ENCODE peak calls at places on chromosomes 7 and 10, in nine cellular contexts. T, O, U, X, L, K, S, Y and R are unnamed samples.

GRCh38 chr7:87312215-87312865 is 33.1 kb upstream of the CROT start:
- DNase-seq in S (no peak), T (peak; percentile 46), K (peak; percentile 85), Y (peak; percentile 48), X (peak; percentile 53), L (peak; percentile 58), O (peak; percentile 33), U (peak; percentile 89), R (peak; percentile 72)

GRCh38 chr7:16528520-16528919 is 1.9 kb downstream of the LRRC72 start:
- DNase-seq in L (no peak), U (no peak), X (peak; percentile 2), Y (no peak), K (peak; percentile 14), S (no peak), O (no peak), T (peak; percentile 23), R (no peak)

GRCh38 chr10:78332013-78332412 is 298.4 kb downstream of the RPS24 start:
- DNase-seq in O (no peak), Y (no peak), X (no peak), S (no peak), U (no peak), K (no peak), L (no peak), T (no peak), R (peak; percentile 14)

GRCh38 chr10:79344502-79345195 is 2.6 kb upstream of the PPIF start:
- DNase-seq in Y (no peak), T (no peak), O (no peak), K (no peak), S (no peak), L (no peak), X (no peak), U (no peak), R (no peak)

GRCh38 chr10:42939237-42939636 is 137.6 kb upstream of the RET start:
- DNase-seq in X (no peak), T (no peak), O (no peak), Y (no peak), L (no peak), U (no peak), K (no peak), S (no peak), R (peak; percentile 21)

GRCh38 chr10:15857001-15857608 is 3.2 kb downstream of the MINDY3 start:
- DNase-seq in K (no peak), X (peak; percentile 13), O (no peak), U (no peak), Y (no peak), S (no peak), L (no peak), T (no peak), R (no peak)

GRCh38 chr10:124425227-124425962 is 6.7 kb upstream of the OAT start:
- DNase-seq in K (no peak), Y (no peak), U (no peak), L (no peak), X (no peak), O (no peak), S (no peak), T (no peak), R (no peak)

GRCh38 chr7:3336042-3336665 is 35.1 kb downstream of the SDK1 start:
- DNase-seq in Y (no peak), T (no peak), L (no peak), U (no peak), X (no peak), S (no peak), K (no peak), O (no peak), R (no peak)

GRCh38 chr10:97601268-97602215 is 12.0 kb downstream of the C10orf62 start:
- DNase-seq in Y (no peak), O (peak; percentile 46), T (no peak), X (no peak), U (no peak), S (peak; percentile 62), L (no peak), K (no peak), R (no peak)

GRCh38 chr10:71216363-71216695 is 4.0 kb downstream of the UNC5B start:
- DNase-seq in X (no peak), T (no peak), K (no peak), S (no peak), O (no peak), U (no peak), L (no peak), Y (no peak), R (peak; percentile 26)

GRCh38 chr7:48438196-48438595 is 266.9 kb downstream of the ABCA13 start:
- DNase-seq in S (no peak), L (no peak), X (no peak), K (peak; percentile 5), T (no peak), O (no peak), Y (no peak), U (no peak), R (no peak)

GRCh38 chr10:18104223-18104872 is 35.9 kb upstream of the CACNB2 start:
- DNase-seq in U (peak; percentile 78), T (peak; percentile 47), Y (no peak), S (peak; percentile 24), K (peak; percentile 65), O (no peak), X (peak; percentile 40), L (peak; percentile 29), R (peak; percentile 80)

GRCh38 chr10:15427836-15428414 is 56.8 kb upstream of the FAM171A1 start:
- DNase-seq in U (peak; percentile 83), Y (no peak), S (no peak), O (no peak), K (peak; percentile 80), X (peak; percentile 55), L (no peak), T (peak; percentile 2), R (no peak)

GRCh38 chr7:19519443-19519977 is 189.3 kb downstream of the POLR1F start:
- DNase-seq in X (peak; percentile 55), S (peak; percentile 20), L (no peak), K (peak; percentile 90), U (no peak), T (peak; percentile 36), Y (no peak), O (no peak), R (no peak)

GRCh38 chr7:45185028-45185863 is 27.7 kb downstream of the RAMP3 start:
- DNase-seq in U (no peak), X (no peak), S (no peak), L (no peak), Y (no peak), K (no peak), T (no peak), O (no peak), R (peak; percentile 40)

GRCh38 chr7:71982847-71983246 is 429.3 kb downstream of the CALN1 start:
- DNase-seq in L (no peak), O (no peak), Y (no peak), S (no peak), X (no peak), U (no peak), K (no peak), T (no peak), R (no peak)

GRCh38 chr7:50821457-50821977 is 38.8 kb upstream of the GRB10 start:
- DNase-seq in K (no peak), U (no peak), L (no peak), X (no peak), S (no peak), O (no peak), T (peak; percentile 79), Y (no peak), R (no peak)

GRCh38 chr7:151342102-151342646 is 562 bp downstream of the NUB1 start:
- DNase-seq in U (peak; percentile 26), L (peak; percentile 51), Y (no peak), K (no peak), T (no peak), S (no peak), X (no peak), O (no peak), R (no peak)

GRCh38 chr7:139651308-139651707 is 126.5 kb downstream of the HIPK2 start:
- DNase-seq in S (no peak), X (peak; percentile 8), O (no peak), K (no peak), T (no peak), Y (no peak), L (no peak), U (no peak), R (no peak)

GRCh38 chr10:123913688-123914268 is 22.2 kb upstream of the CPXM2 start:
- DNase-seq in U (no peak), L (no peak), T (no peak), X (peak; percentile 11), Y (peak; percentile 72), S (no peak), O (no peak), K (no peak), R (peak; percentile 75)

GRCh38 chr7:53350241-53350640 is 314.8 kb downstream of the POM121L12 start:
- DNase-seq in T (no peak), O (no peak), K (no peak), U (peak; percentile 63), L (no peak), Y (peak; percentile 4), X (no peak), S (no peak), R (no peak)

GRCh38 chr7:151632750-151633515 is 113.2 kb upstream of the RHEB start:
- DNase-seq in Y (peak; percentile 70), T (peak; percentile 52), O (no peak), U (peak; percentile 97), S (peak; percentile 57), L (peak; percentile 70), X (peak; percentile 6), K (peak; percentile 71), R (peak; percentile 73)

GRCh38 chr7:22890773-22891172 is 68.1 kb upstream of the TOMM7 start:
- DNase-seq in Y (no peak), U (no peak), T (no peak), S (no peak), L (no peak), K (no peak), X (no peak), O (no peak), R (no peak)

GRCh38 chr7:21886396-21886795 is 59.3 kb downstream of the CDCA7L start:
- DNase-seq in K (no peak), Y (no peak), S (no peak), L (no peak), U (no peak), X (no peak), T (no peak), O (no peak), R (no peak)

GRCh38 chr7:152735443-152736004 is 24.0 kb upstream of the ACTR3B start:
- DNase-seq in L (no peak), O (no peak), K (no peak), Y (no peak), S (no peak), U (no peak), T (no peak), X (peak; percentile 5), R (no peak)

GRCh38 chr7:72267291-72267800 is 144.8 kb downstream of the CALN1 start:
- DNase-seq in U (no peak), O (no peak), T (no peak), Y (no peak), S (no peak), X (no peak), L (no peak), K (no peak), R (no peak)

GRCh38 chr10:94279835-94280709 is 82.7 kb downstream of the NOC3L start:
- DNase-seq in Y (peak; percentile 33), L (peak; percentile 29), X (peak; percentile 60), S (peak; percentile 35), K (peak; percentile 81), U (peak; percentile 85), O (no peak), T (peak; percentile 38), R (peak; percentile 70)

GRCh38 chr10:86504510-86504909 is 17.1 kb downstream of the WAPL start:
- DNase-seq in S (no peak), T (no peak), O (no peak), Y (no peak), U (no peak), X (no peak), K (no peak), L (no peak), R (no peak)

GRCh38 chr7:95190515-95190914 is 133.8 kb downstream of the PON1 start:
- DNase-seq in X (peak; percentile 4), S (no peak), Y (no peak), U (no peak), T (no peak), K (peak; percentile 19), O (no peak), L (no peak), R (no peak)

GRCh38 chr10:4892681-4893080 is 66.7 kb downstream of the AKR1E2 start:
- DNase-seq in U (no peak), O (no peak), T (no peak), K (no peak), S (no peak), X (no peak), L (no peak), Y (no peak), R (no peak)